ENCODE peak calls at places on chromosomes 16 and 17, in seven cellular contexts. A is uterus, C is OCI-LY7, H is heart left ventricle, Z is GM23248, N is right atrium auricular region, V is transverse colon. Q is an unnamed sample. For H3K4me1 and H3K36me3, the result is how much of the 10 kb centered on the place peaks cover.

GRCh38 chr17:77700165-77700881 is 258.2 kb upstream of the TNRC6C start:
- DNase-seq in V (no peak), Z (no peak), H (no peak), N (no peak), A (no peak), C (no peak), Q (no peak)

GRCh38 chr16:46970089-46970488 is 3.4 kb downstream of the DNAJA2 start:
- DNase-seq in Z (no peak), A (no peak), H (peak), N (no peak), C (no peak), V (no peak), Q (no peak)

GRCh38 chr17:40518401-40519088 is 17.1 kb upstream of the TNS4 start:
- DNase-seq in Z (peak), A (peak), N (no peak), C (no peak), H (no peak), V (peak), Q (no peak)

GRCh38 chr17:49708515-49709161 is 874 bp upstream of the SLC35B1 start:
- DNase-seq in Z (peak), V (no peak), H (no peak), A (peak), N (no peak), C (no peak), Q (no peak)

GRCh38 chr16:30619643-30620042 is 9.5 kb upstream of the ZNF689 start:
- DNase-seq in C (no peak), A (no peak), H (no peak), V (no peak), N (no peak), Z (peak), Q (no peak)

GRCh38 chr17:34579979-34580684 is 750 bp downstream of the TMEM132E start:
- DNase-seq in N (no peak), V (no peak), Z (peak), C (no peak), H (no peak), A (peak), Q (no peak)

GRCh38 chr16:49382916-49383315 is 9.3 kb downstream of the C16orf78 start:
- DNase-seq in N (no peak), V (peak), Z (no peak), C (peak), A (no peak), H (no peak), Q (no peak)

GRCh38 chr17:61926831-61927210 is 961 bp downstream of the INTS2 start:
- DNase-seq in V (no peak), N (no peak), C (no peak), H (no peak), Z (peak), A (no peak), Q (no peak)

GRCh38 chr16:14344292-14344691 is 273.2 kb downstream of the MRTFB start:
- DNase-seq in C (no peak), Z (no peak), V (no peak), N (no peak), A (no peak), H (no peak), Q (no peak)

GRCh38 chr17:18974407-18975149 is 22.6 kb downstream of the SLC5A10 start:
- DNase-seq in A (no peak), N (no peak), Z (peak), V (no peak), C (no peak), H (no peak), Q (no peak)

GRCh38 chr16:50474138-50474537 is 74.1 kb upstream of the NKD1 start:
- DNase-seq in V (no peak), A (no peak), C (no peak), N (no peak), Z (no peak), H (no peak), Q (no peak)

GRCh38 chr17:54891176-54891821 is 9.4 kb upstream of the TOM1L1 start:
- DNase-seq in H (no peak), N (no peak), C (peak), A (no peak), Z (peak), V (no peak), Q (no peak)

GRCh38 chr17:8946071-8946470 is 19.4 kb downstream of the PIK3R5 start:
- DNase-seq in V (no peak), Z (no peak), N (no peak), A (no peak), C (no peak), H (no peak), Q (no peak)

GRCh38 chr16:1774456-1774795 is 1.5 kb upstream of the MRPS34 start:
- DNase-seq in C (no peak), V (no peak), Z (no peak), N (no peak), H (no peak), A (no peak), Q (no peak)
- H3K4me3 ChIP-seq in C (peak), V (peak), Z (peak), N (no peak), H (no peak), A (no peak), Q (no peak)

GRCh38 chr17:44235583-44235936 is 16.1 kb upstream of the UBTF start:
- DNase-seq in V (no peak), H (no peak), Z (peak), A (no peak), N (no peak), C (no peak), Q (no peak)

GRCh38 chr17:44233582-44233981 is 14.1 kb upstream of the UBTF start:
- DNase-seq in H (no peak), Z (no peak), C (no peak), V (no peak), A (no peak), N (no peak), Q (no peak)

GRCh38 chr17:44230139-44230695 is 10.7 kb upstream of the UBTF start:
- DNase-seq in H (no peak), A (no peak), C (no peak), V (no peak), N (no peak), Z (no peak), Q (no peak)

GRCh38 chr17:44236444-44236991 is 17.0 kb upstream of the UBTF start:
- DNase-seq in Z (no peak), V (no peak), H (no peak), A (no peak), N (no peak), C (no peak), Q (no peak)

DNA sequence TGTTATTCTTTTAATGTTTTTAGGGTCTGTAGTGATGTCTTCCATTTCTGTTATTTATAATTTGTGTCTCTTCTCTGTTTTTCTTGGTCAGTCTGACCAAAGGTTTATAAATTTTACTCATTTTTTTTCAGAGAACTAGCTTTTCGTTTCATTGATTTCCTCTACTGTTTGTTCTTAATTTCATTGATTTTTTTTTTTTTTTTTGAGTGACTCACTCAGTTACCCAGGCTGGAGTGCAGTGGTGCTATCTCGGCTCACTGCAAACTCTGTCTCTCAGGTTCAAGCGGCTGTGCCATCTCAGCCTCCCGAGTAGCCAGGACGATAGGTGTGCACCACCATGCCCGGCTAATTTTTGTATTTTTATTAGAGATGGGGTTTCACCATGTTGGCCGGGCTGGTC is 12.6 kb upstream of the UBTF start:
- DNase-seq in H (no peak), Z (no peak), N (no peak), C (no peak), V (no peak), A (no peak), Q (no peak)
- H3K4me1 ChIP-seq in H (under half), Z (under half), N (under half), C (under half), V (under half), A (under half), Q (under half)

GRCh38 chr17:33028778-33029177 is 37.1 kb downstream of the SPACA3 start:
- DNase-seq in A (no peak), N (no peak), H (no peak), C (no peak), Z (no peak), V (no peak), Q (no peak)
- H3K36me3 ChIP-seq in A (under half), N (under half), H (under half), C (under half), Z (under half), V (under half), Q (under half)

GRCh38 chr17:44005527-44005864 is 1.1 kb downstream of the NAGS start:
- DNase-seq in H (no peak), N (no peak), A (no peak), Z (no peak), C (no peak), V (no peak), Q (no peak)
- H3K4me3 ChIP-seq in H (peak), N (peak), A (no peak), Z (peak), C (no peak), V (peak), Q (peak)

GRCh38 chr17:57898487-57899311 is 48.9 kb upstream of the MRPS23 start:
- DNase-seq in V (peak), N (peak), C (no peak), Z (peak), A (peak), H (peak), Q (no peak)

GRCh38 chr17:57899822-57900221 is 50.0 kb upstream of the MRPS23 start:
- DNase-seq in N (no peak), A (peak), H (no peak), C (no peak), Z (peak), V (peak), Q (no peak)

GRCh38 chr17:57900991-57901743 is 51.3 kb upstream of the MRPS23 start:
- DNase-seq in V (peak), A (no peak), H (no peak), C (no peak), N (no peak), Z (no peak), Q (no peak)

GRCh38 chr17:57902117-57902799 is 52.4 kb upstream of the MRPS23 start:
- DNase-seq in N (no peak), C (peak), A (no peak), Z (no peak), H (no peak), V (no peak), Q (no peak)

DNA sequence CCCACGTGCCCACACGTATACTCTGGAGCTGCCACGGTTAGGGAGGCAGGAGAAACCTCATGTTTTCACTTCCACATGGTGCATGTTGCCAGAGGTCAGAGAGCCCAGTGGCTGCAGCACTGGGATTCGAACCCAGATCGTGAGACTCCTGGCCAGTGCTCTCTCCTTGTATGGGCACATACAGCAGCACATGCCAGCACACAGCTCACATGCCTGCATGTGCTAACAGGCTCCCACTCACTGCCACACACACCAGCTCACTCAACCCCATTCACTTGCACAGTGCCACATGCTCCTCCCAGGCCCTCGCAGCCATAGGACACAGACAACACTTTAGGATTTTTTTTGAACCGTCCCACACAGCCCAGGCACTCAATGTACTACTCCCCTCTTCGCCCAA is 49.5 kb upstream of the MRPS23 start:
- DNase-seq in V (no peak), Z (peak), H (no peak), N (no peak), C (no peak), A (peak), Q (no peak)
- H3K4me1 ChIP-seq in V (half or more), Z (under half), H (half or more), N (under half), C (under half), A (under half), Q (under half)

GRCh38 chr17:46931596-46931995 is 8.6 kb downstream of the GOSR2 start:
- DNase-seq in Z (no peak), H (no peak), V (no peak), N (no peak), C (no peak), A (no peak), Q (no peak)

GRCh38 chr17:46928472-46929261 is 5.7 kb downstream of the GOSR2 start:
- DNase-seq in Z (no peak), C (no peak), N (no peak), H (no peak), A (no peak), V (no peak), Q (no peak)

GRCh38 chr17:46925185-46925858 is 2.4 kb downstream of the GOSR2 start:
- DNase-seq in Z (peak), H (no peak), N (no peak), V (no peak), A (no peak), C (no peak), Q (no peak)

GRCh38 chr17:46930083-46930482 is 7.1 kb downstream of the GOSR2 start:
- DNase-seq in V (no peak), N (no peak), Z (no peak), C (no peak), H (no peak), A (no peak), Q (no peak)

DNA sequence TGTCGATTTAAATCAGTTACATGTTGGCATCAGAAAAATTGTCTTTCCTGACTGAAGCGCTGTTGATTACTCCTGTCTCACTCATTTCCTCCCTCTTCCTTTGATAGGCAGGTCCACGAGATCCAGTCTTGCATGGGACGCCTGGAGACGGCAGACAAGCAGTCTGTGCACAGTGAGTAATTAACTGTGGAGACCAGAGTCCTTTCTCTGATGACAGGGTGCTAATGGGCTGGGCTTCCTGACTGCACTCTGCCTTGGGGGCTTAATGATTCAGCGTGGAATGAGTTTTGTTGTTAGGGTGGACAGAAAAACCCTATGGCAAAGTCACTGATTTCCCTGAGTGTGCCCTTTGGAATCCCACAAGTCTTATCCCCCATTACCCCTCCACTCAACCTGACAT is 6.5 kb downstream of the GOSR2 start:
- DNase-seq in C (no peak), N (no peak), A (no peak), V (no peak), H (no peak), Z (peak), Q (no peak)
- H3K36me3 ChIP-seq in C (half or more), N (half or more), A (under half), V (under half), H (under half), Z (under half), Q (under half)

DNA sequence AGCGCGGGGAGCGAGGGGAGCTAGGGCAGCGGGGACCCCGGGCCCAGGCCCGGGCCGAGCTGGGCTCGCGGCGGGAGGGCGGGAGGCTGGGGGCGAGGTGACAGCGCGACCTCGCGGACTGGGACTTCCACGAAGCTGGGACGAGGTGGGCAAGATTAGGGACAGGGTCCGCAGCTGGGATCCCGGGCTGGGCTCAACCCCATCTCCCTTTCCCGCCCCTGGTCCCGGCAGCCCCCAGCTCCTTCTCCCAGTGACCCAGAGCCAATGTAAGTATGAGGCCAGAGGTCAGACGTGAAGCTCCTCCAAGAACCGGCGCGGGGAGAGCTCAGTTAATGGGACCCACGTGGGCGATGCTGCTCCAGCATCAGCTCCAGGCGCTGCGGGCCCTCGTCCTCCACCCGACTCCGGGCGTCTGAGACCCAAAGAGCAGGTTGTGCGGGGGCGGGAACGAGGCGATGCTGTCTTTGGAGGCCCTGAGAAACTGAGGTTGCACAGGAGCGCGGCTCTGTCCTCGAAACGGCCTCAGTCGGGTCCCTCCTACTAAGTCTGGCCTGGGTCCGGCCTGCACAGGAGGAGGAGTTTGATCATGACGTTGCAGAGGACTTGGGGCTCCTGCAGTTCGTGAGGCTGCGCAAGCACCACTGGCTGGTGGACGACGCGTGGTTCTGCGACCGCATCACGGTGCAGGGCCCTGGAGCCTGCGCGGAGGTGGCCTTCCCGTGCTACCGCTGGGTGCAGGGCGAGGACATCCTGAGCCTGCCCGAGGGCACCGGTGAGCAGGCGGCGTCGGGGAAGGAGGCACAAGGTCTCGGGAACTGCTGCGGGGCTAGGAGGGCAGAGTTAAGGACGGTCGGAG is 635 bp downstream of the ALOX12 start:
- DNase-seq in A (no peak), V (no peak), Z (no peak), N (no peak), C (no peak), H (no peak), Q (no peak)
- H3K4me3 ChIP-seq in A (peak), V (peak), Z (peak), N (no peak), C (no peak), H (no peak), Q (no peak)

DNA sequence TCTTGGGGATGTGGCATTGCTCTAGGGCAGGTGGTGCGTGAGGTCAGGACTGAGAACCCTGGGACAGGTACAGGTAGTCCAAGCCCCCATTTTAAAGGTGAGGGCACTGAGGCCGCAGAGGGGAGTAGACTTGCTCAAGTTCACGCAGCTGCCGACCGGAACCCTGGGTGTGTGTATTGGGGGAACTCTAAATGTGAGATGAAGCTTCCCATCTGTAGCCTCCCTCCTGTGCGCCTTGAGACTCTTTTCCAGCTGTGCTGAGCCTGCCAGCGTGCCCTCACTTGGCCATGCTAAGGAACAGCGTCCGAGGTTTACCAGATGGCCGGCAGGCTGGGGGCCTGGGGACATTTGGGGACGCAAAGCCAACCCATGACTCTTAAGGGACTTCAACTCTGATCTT is 79.0 kb upstream of the CDC42EP4 start:
- DNase-seq in A (no peak), V (no peak), N (no peak), Z (no peak), H (no peak), C (no peak), Q (no peak)
- H3K4me1 ChIP-seq in A (under half), V (under half), N (under half), Z (under half), H (under half), C (under half), Q (under half)

GRCh38 chr17:4542726-4543191 is 12.4 kb downstream of the MYBBP1A start:
- DNase-seq in A (no peak), N (no peak), Z (no peak), H (no peak), C (no peak), V (no peak), Q (no peak)
- H3K36me3 ChIP-seq in A (under half), N (half or more), Z (under half), H (under half), C (half or more), V (under half), Q (half or more)

Q was measured in naive thymus-derived CD4-positive, alpha-beta T cell.